ENCODE peak calls at places on chromosomes 2 and 18, in eight cellular contexts. N is RWPE1; Q is GM23248; I is IMR-90; F is midbrain; G is ACHN; V is activated CD4-positive, alpha-beta T cell treated with anti-CD3 and anti-CD28 coated beads, Interleukin-2, amount 50 U/mL, for 4 hours; U is NCI-H69. H is an unnamed sample.

GRCh38 chr2:155825876-155826275 is 506.6 kb downstream of the NR4A2 start:
- DNase-seq in Q (no peak), N (no peak), G (no peak), F (no peak), V (no peak), U (peak), I (no peak), H (no peak)

GRCh38 chr2:26776195-26776594 is 9.7 kb upstream of the CENPA start:
- DNase-seq in V (no peak), G (no peak), F (no peak), Q (no peak), U (no peak), I (no peak), N (no peak), H (no peak)

GRCh38 chr18:46484971-46485370 is 172.0 kb downstream of the LOXHD1 start:
- DNase-seq in U (no peak), G (no peak), F (no peak), N (no peak), V (no peak), Q (no peak), I (no peak), H (no peak)

GRCh38 chr18:49690307-49690706 is 123.0 kb downstream of the ACAA2 start:
- DNase-seq in Q (peak), I (peak), U (no peak), N (peak), F (no peak), V (no peak), G (peak), H (peak)

GRCh38 chr2:183063083-183063482 is 15.5 kb upstream of the DUSP19 start:
- DNase-seq in Q (peak), F (no peak), V (no peak), I (peak), N (no peak), U (peak), G (no peak), H (peak)

GRCh38 chr2:23460228-23460627 is 75.2 kb downstream of the KLHL29 start:
- DNase-seq in I (peak), U (peak), N (peak), V (no peak), F (no peak), Q (peak), G (peak), H (peak)

GRCh38 chr2:164839914-164840457 is 1.6 kb downstream of the COBLL1 start:
- DNase-seq in F (no peak), V (no peak), N (peak), G (peak), U (no peak), Q (peak), I (peak), H (peak)

GRCh38 chr2:207883002-207883780 is 113.5 kb upstream of the FZD5 start:
- DNase-seq in G (no peak), U (no peak), N (no peak), F (no peak), Q (no peak), V (no peak), I (no peak), H (no peak)

GRCh38 chr2:112474844-112475486 is 7.0 kb upstream of the TTL start:
- DNase-seq in V (no peak), F (no peak), Q (peak), N (no peak), G (peak), I (peak), U (no peak), H (no peak)

GRCh38 chr2:85309699-85310321 is 18.0 kb downstream of the TGOLN2 start:
- DNase-seq in G (peak), I (no peak), F (no peak), U (no peak), V (no peak), N (no peak), Q (no peak), H (no peak)

GRCh38 chr2:133574620-133575019 is 6.4 kb upstream of the NCKAP5 start:
- DNase-seq in I (no peak), V (no peak), Q (no peak), N (no peak), G (no peak), U (no peak), F (no peak), H (no peak)

GRCh38 chr18:12647773-12648172 is 10.1 kb downstream of the SPIRE1 start:
- DNase-seq in N (no peak), Q (no peak), I (no peak), F (no peak), U (no peak), G (no peak), V (no peak), H (no peak)

GRCh38 chr2:199932312-199932855 is 21.3 kb downstream of the C2orf69 start:
- DNase-seq in G (peak), V (no peak), N (no peak), I (no peak), F (peak), U (no peak), Q (no peak), H (no peak)

GRCh38 chr2:107607054-107607453 is 219.6 kb upstream of the RGPD4 start:
- DNase-seq in N (no peak), U (no peak), G (no peak), Q (peak), I (no peak), V (no peak), F (no peak), H (no peak)

GRCh38 chr2:134491796-134492441 is 226.9 kb downstream of the TMEM163 start:
- DNase-seq in F (peak), N (peak), Q (no peak), U (peak), V (no peak), G (no peak), I (no peak), H (peak)

GRCh38 chr18:7576685-7577084 is 9.6 kb downstream of the PTPRM start:
- DNase-seq in F (no peak), Q (peak), V (no peak), U (no peak), N (peak), G (no peak), I (peak), H (peak)

GRCh38 chr18:48660346-48661228 is 121.8 kb downstream of the CTIF start:
- DNase-seq in Q (no peak), F (no peak), U (peak), N (no peak), I (no peak), V (no peak), G (no peak), H (no peak)

GRCh38 chr2:207930747-207931146 is 94.6 kb downstream of the PLEKHM3 start:
- DNase-seq in Q (no peak), V (no peak), U (peak), F (no peak), I (no peak), N (peak), G (peak), H (no peak)

GRCh38 chr18:27184115-27185024 is 738 bp downstream of the CHST9 start:
- DNase-seq in Q (no peak), G (peak), F (no peak), N (no peak), V (no peak), I (no peak), U (peak), H (no peak)

GRCh38 chr2:85748948-85749875 is 4.6 kb upstream of the ATOH8 start:
- DNase-seq in F (no peak), N (no peak), Q (peak), G (no peak), V (no peak), U (peak), I (no peak), H (no peak)

GRCh38 chr2:20579866-20580265 is 71.0 kb downstream of the HS1BP3 start:
- DNase-seq in Q (no peak), I (no peak), N (no peak), G (no peak), F (no peak), U (no peak), V (no peak), H (no peak)

GRCh38 chr2:38572167-38572566 is 30.6 kb downstream of the HNRNPLL start:
- DNase-seq in Q (peak), I (peak), U (no peak), N (no peak), F (no peak), G (no peak), V (peak), H (peak)

GRCh38 chr2:55518846-55519167 is 711 bp upstream of the CFAP36 start:
- DNase-seq in U (peak), I (no peak), G (peak), Q (peak), N (peak), V (no peak), F (peak), H (peak)

GRCh38 chr2:223055836-223056235 is 3.8 kb downstream of the KCNE4 start:
- DNase-seq in F (no peak), U (peak), I (no peak), Q (no peak), V (no peak), N (no peak), G (no peak), H (no peak)

GRCh38 chr18:48924621-48925601 is 25.9 kb downstream of the SMAD7 start:
- DNase-seq in N (no peak), G (no peak), F (no peak), Q (peak), U (peak), V (peak), I (no peak), H (no peak)

GRCh38 chr2:47259829-47260228 is 104.7 kb upstream of the STPG4 start:
- DNase-seq in I (no peak), F (no peak), V (no peak), G (no peak), N (no peak), U (no peak), Q (no peak), H (no peak)

GRCh38 chr2:241617431-241618154 is 19.4 kb downstream of the THAP4 start:
- DNase-seq in G (peak), N (no peak), I (no peak), V (no peak), Q (no peak), U (peak), F (peak), H (no peak)

GRCh38 chr18:51135361-51135760 is 62.1 kb downstream of the MEX3C start:
- DNase-seq in G (no peak), Q (peak), U (no peak), V (no peak), I (peak), F (no peak), N (peak), H (peak)

GRCh38 chr2:210517169-210517693 is 39.2 kb upstream of the CPS1 start:
- DNase-seq in G (no peak), Q (no peak), N (no peak), I (no peak), F (no peak), U (no peak), V (no peak), H (no peak)

GRCh38 chr2:205352593-205352992 is 329.7 kb upstream of the NRP2 start:
- DNase-seq in Q (peak), F (no peak), V (no peak), G (no peak), N (peak), I (peak), U (no peak), H (peak)

GRCh38 chr2:61898810-61899209 is 6.7 kb upstream of the COMMD1 start:
- DNase-seq in U (peak), V (no peak), F (peak), G (peak), Q (peak), N (no peak), I (peak), H (peak)

GRCh38 chr2:127807678-127808353 is 3.2 kb downstream of the WDR33 start:
- DNase-seq in V (no peak), F (no peak), U (no peak), N (no peak), G (peak), I (no peak), Q (peak), H (no peak)

GRCh38 chr2:47512581-47513083 is 109.7 kb downstream of the MSH2 start:
- DNase-seq in Q (no peak), I (peak), F (no peak), N (peak), V (no peak), G (no peak), U (peak), H (peak)

GRCh38 chr2:47654790-47655562 is 128.0 kb upstream of the MSH6 start:
- DNase-seq in U (peak), V (no peak), Q (no peak), F (no peak), G (no peak), I (no peak), N (peak), H (peak)

GRCh38 chr2:83596592-83597339 is 862.3 kb downstream of the SUCLG1 start:
- DNase-seq in V (no peak), F (no peak), Q (peak), G (no peak), U (no peak), I (no peak), N (no peak), H (no peak)

GRCh38 chr2:36134281-36134680 is 221.3 kb upstream of the CRIM1 start:
- DNase-seq in V (no peak), F (no peak), G (no peak), Q (no peak), U (no peak), I (no peak), N (no peak), H (no peak)